ENCODE peak calls at places on chromosomes 16 and 17, in nine cellular contexts. A, Z, W, G, M, Q, V, L and R are unnamed samples. For H3K27me3 and H3K4me1, the result is how much of the 10 kb centered on the place peaks cover.

GRCh38 chr17:35011671-35012216 is 31.4 kb downstream of the LIG3 start:
- DNase-seq in A (no peak), Z (no peak), W (no peak), G (no peak), M (no peak), Q (no peak), V (no peak), L (no peak), R (no peak)

GRCh38 chr16:50305441-50306061 is 39.2 kb downstream of the ADCY7 start:
- DNase-seq in A (no peak), Z (no peak), W (peak), G (no peak), M (no peak), Q (peak), V (peak), L (peak), R (peak)

GRCh38 chr17:40615295-40615988 is 32.2 kb downstream of the SMARCE1 start:
- DNase-seq in A (no peak), Z (no peak), W (peak), G (no peak), M (no peak), Q (no peak), V (no peak), L (peak), R (peak)

GRCh38 chr17:6491071-6491700 is 46.9 kb downstream of the PIMREG start:
- DNase-seq in A (no peak), Z (no peak), W (no peak), G (no peak), M (no peak), Q (no peak), V (peak), L (peak), R (no peak)

GRCh38 chr17:33981713-33982601 is 273.1 kb upstream of the CCL2 start:
- DNase-seq in A (no peak), Z (no peak), W (no peak), G (no peak), M (no peak), Q (no peak), V (no peak), L (no peak), R (no peak)

GRCh38 chr16:77414752-77415231 is 20.0 kb downstream of the ADAMTS18 start:
- DNase-seq in A (no peak), Z (no peak), W (no peak), G (no peak), M (no peak), Q (no peak), V (no peak), L (no peak), R (no peak)

GRCh38 chr16:88865742-88866141 is 718 bp downstream of the PABPN1L start:
- DNase-seq in A (no peak), Z (no peak), W (no peak), G (no peak), M (no peak), Q (no peak), V (no peak), L (no peak), R (no peak)

GRCh38 chr17:76072149-76072858 is at the start of gene SRP68:
- DNase-seq in A (peak), Z (peak), W (peak), G (peak), M (peak), Q (peak), V (peak), L (peak), R (peak)

GRCh38 chr16:80166082-80166481 is 374.7 kb upstream of the DYNLRB2 start:
- DNase-seq in A (no peak), Z (no peak), W (no peak), G (no peak), M (no peak), Q (no peak), V (no peak), L (no peak), R (no peak)

GRCh38 chr17:72476134-72476533 is 355.3 kb downstream of the SOX9 start:
- DNase-seq in A (no peak), Z (no peak), W (no peak), G (no peak), M (no peak), Q (no peak), V (no peak), L (no peak), R (no peak)

DNA sequence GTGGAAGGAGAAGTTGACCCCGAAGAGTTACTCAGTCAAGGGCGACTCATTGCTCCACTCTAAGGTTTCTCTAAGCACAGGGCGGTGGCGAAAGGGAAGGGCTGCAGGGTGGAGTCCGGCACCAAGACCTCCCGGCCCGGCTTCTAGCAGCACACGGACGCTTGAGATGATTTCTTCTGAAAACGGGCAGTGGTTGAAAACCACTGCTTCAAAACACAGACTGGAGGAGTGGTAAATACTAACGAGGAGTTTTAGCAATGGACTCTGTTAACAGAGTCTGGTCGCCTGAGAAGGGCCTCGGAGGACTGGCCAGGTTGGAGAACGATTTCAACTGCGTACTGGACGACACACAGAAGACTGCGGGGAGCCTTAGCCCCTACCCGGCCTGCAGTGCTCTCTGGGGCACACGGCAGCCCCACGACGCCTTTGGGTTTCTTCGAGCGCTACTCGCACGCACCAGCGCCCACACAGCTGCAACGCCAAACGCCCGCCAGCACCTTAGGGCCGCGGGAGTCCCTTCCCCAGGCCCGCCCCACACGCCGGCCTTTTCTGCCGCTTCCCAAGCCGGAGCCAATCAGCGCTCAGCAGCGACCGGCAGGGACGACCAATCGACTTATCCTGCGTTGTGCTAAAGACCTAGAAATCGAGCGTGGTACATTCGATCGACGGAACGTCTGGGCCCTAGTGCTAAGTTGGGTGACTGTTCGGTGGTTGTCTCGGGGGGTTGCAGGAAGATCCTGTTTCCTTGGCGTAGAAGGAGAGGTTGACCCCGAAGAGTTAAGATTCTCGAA is 14.4 kb upstream of the CA4 start:
- DNase-seq in A (peak), Z (peak), W (peak), G (peak), M (peak), Q (peak), V (peak), L (peak), R (peak)
- H3K27me3 ChIP-seq in A (under half), Z (under half), W (under half), G (under half), M (under half), Q (under half), V (under half), L (under half), R (under half)

GRCh38 chr17:77407321-77408277 is 266.8 kb downstream of the SEC14L1 start:
- DNase-seq in A (no peak), Z (no peak), W (no peak), G (no peak), M (no peak), Q (no peak), V (no peak), L (no peak), R (no peak)

GRCh38 chr17:77410470-77410869 is 269.7 kb downstream of the SEC14L1 start:
- DNase-seq in A (no peak), Z (no peak), W (no peak), G (no peak), M (no peak), Q (no peak), V (no peak), L (no peak), R (no peak)

GRCh38 chr17:77405867-77406513 is 265.2 kb downstream of the SEC14L1 start:
- DNase-seq in A (no peak), Z (no peak), W (no peak), G (no peak), M (no peak), Q (no peak), V (no peak), L (peak), R (no peak)

GRCh38 chr17:77409282-77410161 is 268.8 kb downstream of the SEC14L1 start:
- DNase-seq in A (peak), Z (peak), W (no peak), G (no peak), M (peak), Q (peak), V (no peak), L (peak), R (no peak)

GRCh38 chr17:77408284-77408683 is 267.5 kb downstream of the SEC14L1 start:
- DNase-seq in A (no peak), Z (no peak), W (no peak), G (no peak), M (no peak), Q (no peak), V (no peak), L (no peak), R (no peak)
- H3K4me1 ChIP-seq in A (half or more), Z (half or more), W (under half), G (half or more), M (half or more), Q (half or more), V (half or more), L (under half), R (under half)

GRCh38 chr16:87570938-87571867 is 31.1 kb upstream of the JPH3 start:
- DNase-seq in A (peak), Z (peak), W (peak), G (no peak), M (no peak), Q (no peak), V (no peak), L (peak), R (peak)

GRCh38 chr16:87575027-87575804 is 27.1 kb upstream of the JPH3 start:
- DNase-seq in A (no peak), Z (no peak), W (no peak), G (no peak), M (no peak), Q (peak), V (no peak), L (no peak), R (no peak)

GRCh38 chr16:87570564-87570937 is 31.8 kb upstream of the JPH3 start:
- DNase-seq in A (no peak), Z (no peak), W (no peak), G (no peak), M (no peak), Q (no peak), V (no peak), L (no peak), R (no peak)

GRCh38 chr16:87571868-87572244 is 30.5 kb upstream of the JPH3 start:
- DNase-seq in A (no peak), Z (no peak), W (no peak), G (no peak), M (no peak), Q (no peak), V (no peak), L (no peak), R (no peak)

DNA sequence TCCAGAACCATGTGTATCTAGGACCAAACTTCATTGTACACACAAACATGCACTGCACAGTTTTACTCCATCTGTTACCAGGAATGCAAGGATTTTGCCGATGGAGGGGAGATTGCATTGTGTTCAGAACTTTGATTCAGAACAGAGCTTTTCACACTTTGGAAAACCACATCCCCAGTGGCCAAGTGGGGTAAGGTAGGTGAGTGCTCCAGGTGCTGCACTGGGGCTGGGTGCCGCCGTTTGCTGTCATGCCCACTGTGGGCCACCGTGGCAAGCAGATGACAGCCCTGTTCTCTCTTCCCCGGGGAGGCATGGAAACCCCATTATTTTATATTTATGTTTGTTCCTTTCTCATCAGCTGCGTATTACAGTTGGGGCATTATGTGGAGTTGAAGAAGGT is 29.3 kb upstream of the JPH3 start:
- DNase-seq in A (no peak), Z (no peak), W (no peak), G (no peak), M (no peak), Q (no peak), V (no peak), L (peak), R (no peak)
- H3K27me3 ChIP-seq in A (half or more), Z (under half), W (under half), G (under half), M (under half), Q (under half), V (under half), L (under half), R (under half)

GRCh38 chr16:84823926-84824325 is 4.1 kb downstream of the CRISPLD2 start:
- DNase-seq in A (no peak), Z (no peak), W (no peak), G (no peak), M (no peak), Q (no peak), V (no peak), L (no peak), R (no peak)
- H3K4me1 ChIP-seq in A (half or more), Z (under half), W (under half), G (under half), M (under half), Q (under half), V (half or more), L (under half), R (under half)

GRCh38 chr17:43952724-43953666 is 745 bp downstream of the PYY start:
- DNase-seq in A (no peak), Z (no peak), W (no peak), G (no peak), M (no peak), Q (no peak), V (no peak), L (no peak), R (no peak)
- H3K27me3 ChIP-seq in A (half or more), Z (under half), W (under half), G (under half), M (under half), Q (under half), V (half or more), L (under half), R (under half)

DNA sequence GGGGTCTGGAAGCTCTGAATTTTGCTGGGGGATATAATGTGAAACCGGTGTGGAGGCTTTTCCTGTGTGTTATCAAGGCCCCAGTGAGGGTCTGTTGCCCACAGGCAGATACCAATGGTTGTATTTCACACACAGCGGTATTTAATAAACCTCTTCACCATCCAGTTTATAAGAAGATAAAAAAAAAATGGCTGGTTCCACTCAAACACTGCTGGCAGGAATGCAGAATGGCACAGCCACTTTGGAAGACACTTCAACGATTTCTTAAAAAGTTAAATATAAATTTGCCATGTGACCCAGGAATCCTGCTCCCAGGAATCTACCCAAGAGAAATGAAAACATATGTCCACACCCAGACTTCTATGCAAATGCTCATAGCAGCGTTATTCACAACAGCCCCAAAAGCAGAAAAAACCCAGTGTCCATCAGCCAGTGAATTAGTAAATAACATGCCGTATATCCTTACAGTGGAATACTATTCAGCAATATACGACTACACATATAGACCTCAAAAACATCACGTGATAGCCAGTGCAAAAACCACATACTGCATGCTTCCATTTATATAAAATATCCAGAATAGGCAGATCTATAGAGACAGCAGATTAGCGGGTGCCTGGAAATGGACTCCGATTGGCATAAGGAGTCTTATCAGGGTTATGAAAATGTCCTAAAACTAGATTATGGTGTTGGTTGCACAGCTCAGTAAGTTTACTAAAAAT is 38.7 kb downstream of the XYLT1 start:
- DNase-seq in A (no peak), Z (no peak), W (no peak), G (no peak), M (no peak), Q (no peak), V (no peak), L (no peak), R (no peak)
- H3K4me1 ChIP-seq in A (under half), Z (under half), W (under half), G (under half), M (under half), Q (under half), V (under half), L (under half), R (under half)

GRCh38 chr16:49281481-49281842 is at the start of gene CBLN1:
- DNase-seq in A (no peak), Z (no peak), W (no peak), G (no peak), M (no peak), Q (no peak), V (no peak), L (no peak), R (no peak)
- H3K27me3 ChIP-seq in A (half or more), Z (under half), W (under half), G (under half), M (under half), Q (half or more), V (half or more), L (under half), R (under half)